ENCODE peak calls at places on chromosomes 5 and 9, in nine cellular contexts. S is IMR-90, K is body of pancreas, Y is ovary, D is transverse colon, O is A549, W is HCT116, C is K562, J is heart left ventricle. V is an unnamed sample.

GRCh38 chr9:68629042-68629441 is 76.0 kb upstream of the PIP5K1B start:
- DNase-seq in S (no peak), K (no peak), Y (no peak), D (no peak), O (no peak), W (no peak), C (peak), J (peak), V (no peak)

GRCh38 chr9:107707419-107707837 is 217.9 kb upstream of the KLF4 start:
- DNase-seq in S (peak), K (no peak), Y (no peak), D (no peak), O (peak), W (no peak), C (peak), J (no peak), V (no peak)

GRCh38 chr9:134403292-134403681 is 77.0 kb downstream of the RXRA start:
- DNase-seq in S (no peak), K (no peak), Y (no peak), D (no peak), O (no peak), W (no peak), C (no peak), J (peak), V (peak)

GRCh38 chr9:129322641-129323375 is 144.7 kb upstream of the IER5L start:
- DNase-seq in S (no peak), K (no peak), Y (no peak), D (no peak), O (no peak), W (no peak), C (no peak), J (no peak), V (no peak)

GRCh38 chr5:19261879-19262278 is 726.1 kb downstream of the CDH18 start:
- DNase-seq in S (no peak), K (no peak), Y (no peak), D (no peak), O (no peak), W (no peak), C (peak), J (no peak), V (no peak)

GRCh38 chr9:121227867-121228266 is 26.2 kb upstream of the RAB14 start:
- DNase-seq in S (no peak), K (no peak), Y (no peak), D (no peak), O (no peak), W (no peak), C (no peak), J (no peak), V (no peak)

GRCh38 chr5:103013933-103014552 is 105.9 kb downstream of the GIN1 start:
- DNase-seq in S (peak), K (no peak), Y (no peak), D (no peak), O (no peak), W (no peak), C (no peak), J (no peak), V (no peak)

GRCh38 chr5:119655081-119655480 is 25.7 kb downstream of the FAM170A start:
- DNase-seq in S (no peak), K (no peak), Y (no peak), D (no peak), O (no peak), W (no peak), C (no peak), J (no peak), V (no peak)

GRCh38 chr5:1004598-1005361 is 3.8 kb upstream of the NKD2 start:
- DNase-seq in S (peak), K (peak), Y (peak), D (peak), O (peak), W (no peak), C (peak), J (peak), V (peak)

GRCh38 chr9:86035827-86036440 is 63.4 kb downstream of the GOLM1 start:
- DNase-seq in S (no peak), K (no peak), Y (no peak), D (no peak), O (no peak), W (no peak), C (no peak), J (no peak), V (no peak)

GRCh38 chr9:135516132-135516860 is 4.9 kb upstream of the LCN1 start:
- DNase-seq in S (no peak), K (no peak), Y (no peak), D (no peak), O (no peak), W (no peak), C (no peak), J (no peak), V (no peak)

GRCh38 chr9:112366591-112366990 is 13.3 kb upstream of the HSDL2 start:
- DNase-seq in S (no peak), K (no peak), Y (no peak), D (no peak), O (no peak), W (peak), C (peak), J (no peak), V (no peak)

GRCh38 chr5:17743580-17744435 is 109.5 kb downstream of the TAF11L14 start:
- DNase-seq in S (peak), K (no peak), Y (no peak), D (no peak), O (no peak), W (no peak), C (no peak), J (no peak), V (peak)

GRCh38 chr5:171681667-171682066 is 104.0 kb upstream of the SMIM23 start:
- DNase-seq in S (peak), K (no peak), Y (no peak), D (no peak), O (no peak), W (no peak), C (no peak), J (no peak), V (no peak)

GRCh38 chr9:129888085-129888808 is 53.0 kb downstream of the USP20 start:
- DNase-seq in S (no peak), K (no peak), Y (no peak), D (peak), O (no peak), W (no peak), C (peak), J (peak), V (peak)

GRCh38 chr9:133403766-133404439 is 13.9 kb downstream of the REXO4 start:
- DNase-seq in S (no peak), K (peak), Y (no peak), D (peak), O (peak), W (peak), C (peak), J (no peak), V (peak)

GRCh38 chr5:174731214-174732039 is 7.0 kb downstream of the MSX2 start:
- DNase-seq in S (no peak), K (no peak), Y (no peak), D (no peak), O (no peak), W (no peak), C (no peak), J (no peak), V (no peak)

GRCh38 chr5:31854625-31855526 is 215.9 kb downstream of the PDZD2 start:
- DNase-seq in S (no peak), K (peak), Y (peak), D (no peak), O (peak), W (no peak), C (no peak), J (peak), V (peak)

GRCh38 chr5:102670224-102670836 is 84.8 kb upstream of the PAM start:
- DNase-seq in S (no peak), K (no peak), Y (no peak), D (no peak), O (peak), W (peak), C (peak), J (no peak), V (peak)

GRCh38 chr5:61809651-61810050 is 477.6 kb downstream of the ZSWIM6 start:
- DNase-seq in S (no peak), K (peak), Y (no peak), D (no peak), O (no peak), W (no peak), C (no peak), J (no peak), V (peak)

GRCh38 chr5:107670028-107670926 is 460 bp downstream of the EFNA5 start:
- DNase-seq in S (peak), K (peak), Y (peak), D (peak), O (peak), W (no peak), C (no peak), J (peak), V (peak)

GRCh38 chr5:115170128-115170923 is 618 bp upstream of the TRIM36 start:
- DNase-seq in S (peak), K (no peak), Y (no peak), D (no peak), O (peak), W (no peak), C (peak), J (no peak), V (no peak)

GRCh38 chr9:25716220-25716872 is 38.1 kb upstream of the TUSC1 start:
- DNase-seq in S (peak), K (peak), Y (no peak), D (peak), O (peak), W (no peak), C (no peak), J (no peak), V (no peak)

GRCh38 chr5:194102-194501 is 2.8 kb downstream of the LRRC14B start:
- DNase-seq in S (no peak), K (peak), Y (no peak), D (no peak), O (no peak), W (no peak), C (no peak), J (peak), V (no peak)

GRCh38 chr5:141618030-141618803 is 583 bp downstream of the DIAPH1 start:
- DNase-seq in S (peak), K (peak), Y (peak), D (peak), O (peak), W (peak), C (peak), J (peak), V (peak)

GRCh38 chr9:86994231-86994630 is 46.9 kb upstream of the GAS1 start:
- DNase-seq in S (no peak), K (no peak), Y (no peak), D (no peak), O (no peak), W (no peak), C (no peak), J (no peak), V (no peak)

GRCh38 chr5:23631283-23632045 is 124.1 kb downstream of the PRDM9 start:
- DNase-seq in S (peak), K (no peak), Y (no peak), D (no peak), O (peak), W (no peak), C (no peak), J (no peak), V (no peak)

GRCh38 chr5:195401-196160 is 4.3 kb downstream of the LRRC14B start:
- DNase-seq in S (no peak), K (peak), Y (peak), D (no peak), O (no peak), W (no peak), C (peak), J (peak), V (no peak)

GRCh38 chr9:116951588-116952433 is 264.7 kb downstream of the TRIM32 start:
- DNase-seq in S (peak), K (no peak), Y (no peak), D (no peak), O (peak), W (no peak), C (no peak), J (no peak), V (no peak)

GRCh38 chr9:98295824-98296223 is 40.4 kb upstream of the TBC1D2 start:
- DNase-seq in S (no peak), K (no peak), Y (no peak), D (no peak), O (no peak), W (no peak), C (no peak), J (no peak), V (no peak)

GRCh38 chr5:9903806-9904205 is 273.7 kb upstream of the TAS2R1 start:
- DNase-seq in S (peak), K (no peak), Y (no peak), D (no peak), O (no peak), W (no peak), C (no peak), J (no peak), V (no peak)

DNA sequence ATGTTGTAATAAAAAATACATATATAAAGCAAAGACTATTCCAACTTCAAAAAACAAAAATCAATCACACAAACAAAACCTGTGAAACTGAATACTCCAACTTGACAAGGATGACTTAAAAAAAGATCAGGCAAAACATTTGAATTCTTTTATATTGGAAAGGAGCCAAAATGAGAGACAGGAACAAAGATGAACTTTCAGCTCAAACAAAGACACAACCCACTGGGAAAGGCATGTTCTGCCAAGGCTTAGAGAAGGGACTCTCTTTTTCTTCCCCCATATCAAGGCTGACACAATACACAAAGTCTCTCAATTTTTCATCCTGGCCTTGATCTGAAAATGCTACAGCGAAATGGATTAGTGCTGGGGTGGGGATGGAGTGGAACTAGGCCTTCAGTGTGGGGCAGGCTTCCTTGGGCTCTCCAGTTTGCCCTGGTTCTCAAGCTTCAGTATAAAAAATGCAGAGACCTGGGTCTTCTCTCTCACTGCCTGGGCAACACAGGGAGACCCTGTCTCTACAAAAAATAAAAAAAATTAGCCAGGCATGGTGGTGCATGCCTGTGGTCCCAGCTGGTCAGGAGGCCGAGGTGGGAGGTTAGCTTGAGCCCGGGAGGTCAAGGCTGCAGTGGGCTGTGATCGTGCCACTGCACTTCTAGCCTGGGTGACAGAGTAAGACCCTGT is 11.6 kb upstream of the FAM169A start:
- DNase-seq in S (no peak), K (no peak), Y (no peak), D (no peak), O (no peak), W (no peak), C (no peak), J (no peak), V (no peak)
- TF ChIP-seq POLR2A in S (no peak), K (no peak), Y (no peak), D (no peak), O (no peak), W (no peak), C (no peak), J (no peak), V (no peak)

GRCh38 chr5:158039911-158040347 is 181.0 kb upstream of the CLINT1 start:
- DNase-seq in S (no peak), K (no peak), Y (no peak), D (no peak), O (no peak), W (no peak), C (no peak), J (no peak), V (no peak)
- H3K27ac ChIP-seq in S (no peak), K (no peak), Y (no peak), D (no peak), O (no peak), W (no peak), C (no peak), J (no peak), V (no peak)

GRCh38 chr9:13278023-13278367 is 1.5 kb downstream of the MPDZ start:
- DNase-seq in S (peak), K (no peak), Y (no peak), D (no peak), O (peak), W (no peak), C (no peak), J (no peak), V (no peak)

GRCh38 chr9:13282998-13283397 is 3.5 kb upstream of the MPDZ start:
- DNase-seq in S (peak), K (no peak), Y (no peak), D (no peak), O (no peak), W (no peak), C (no peak), J (no peak), V (no peak)

GRCh38 chr9:13281356-13282016 is 2.0 kb upstream of the MPDZ start:
- DNase-seq in S (no peak), K (no peak), Y (no peak), D (no peak), O (no peak), W (no peak), C (no peak), J (no peak), V (no peak)

GRCh38 chr9:13278368-13279246 is 885 bp downstream of the MPDZ start:
- DNase-seq in S (peak), K (peak), Y (peak), D (peak), O (peak), W (no peak), C (peak), J (peak), V (peak)

GRCh38 chr9:13279284-13280162 is at the start of gene MPDZ:
- DNase-seq in S (peak), K (peak), Y (peak), D (peak), O (peak), W (no peak), C (peak), J (peak), V (peak)
- TF ChIP-seq POLR2A in S (no peak), K (no peak), Y (peak), D (no peak), O (peak), W (no peak), C (no peak), J (peak), V (peak)

DNA sequence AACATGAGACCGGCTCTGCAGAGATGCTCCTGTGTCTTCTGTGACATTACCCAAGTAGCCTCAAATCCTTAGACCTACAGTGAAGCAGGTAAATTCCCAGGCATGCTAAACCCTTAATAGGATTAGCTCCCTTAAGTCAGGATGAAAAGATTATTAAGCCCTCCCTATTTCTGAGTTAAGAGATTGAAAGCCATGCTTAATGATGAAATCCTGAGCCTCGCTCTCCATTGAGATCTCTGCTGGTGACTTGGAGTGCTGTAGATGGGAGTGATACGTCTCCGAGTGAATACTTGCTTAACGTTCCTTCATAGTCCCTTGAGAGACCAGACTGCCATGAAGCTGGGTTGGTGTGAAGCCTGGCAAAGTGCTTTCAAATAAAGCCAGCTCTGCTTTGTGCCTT is 34.1 kb downstream of the AOPEP start:
- DNase-seq in S (no peak), K (no peak), Y (no peak), D (no peak), O (no peak), W (no peak), C (no peak), J (no peak), V (no peak)
- H3K27ac ChIP-seq in S (no peak), K (no peak), Y (no peak), D (no peak), O (no peak), W (no peak), C (no peak), J (no peak), V (no peak)

V was measured in thyroid gland.